ENCODE peak calls at places on chromosome 9, in six cellular contexts. One of them, this sample, is unnamed.

GRCh38 chr9:6552738-6553121 is 92.8 kb downstream of the GLDC start:
- DNase-seq in heart left ventricle: no peak
- DNase-seq in aorta: no peak
- DNase-seq in ovary: no peak
- DNase-seq in neuronal stem cell: no peak
- DNase-seq in adrenal gland: no peak
- DNase-seq in this sample: no peak

GRCh38 chr9:133439337-133439736 is 17.2 kb downstream of the ADAMTS13 start:
- DNase-seq in neuronal stem cell: no peak
- DNase-seq in adrenal gland: no peak
- DNase-seq in aorta: no peak
- DNase-seq in heart left ventricle: no peak
- DNase-seq in ovary: no peak
- DNase-seq in this sample: no peak

GRCh38 chr9:34374905-34375552 is 1.7 kb downstream of the MYORG start:
- DNase-seq in aorta: no peak
- DNase-seq in adrenal gland: no peak
- DNase-seq in ovary: no peak
- DNase-seq in neuronal stem cell: no peak
- DNase-seq in heart left ventricle: no peak
- DNase-seq in this sample: peak; percentile 52

GRCh38 chr9:88828492-88828974 is 162.7 kb upstream of the S1PR3 start:
- DNase-seq in heart left ventricle: no peak
- DNase-seq in ovary: no peak
- DNase-seq in aorta: no peak
- DNase-seq in neuronal stem cell: no peak
- DNase-seq in adrenal gland: peak; percentile 32
- DNase-seq in this sample: no peak

GRCh38 chr9:28801144-28801799 is 1228.0 kb upstream of the C9orf72 start:
- DNase-seq in aorta: no peak
- DNase-seq in neuronal stem cell: no peak
- DNase-seq in ovary: no peak
- DNase-seq in adrenal gland: no peak
- DNase-seq in heart left ventricle: no peak
- DNase-seq in this sample: peak; percentile 7

GRCh38 chr9:135123735-135124134 is 36.3 kb downstream of the OLFM1 start:
- DNase-seq in heart left ventricle: no peak
- DNase-seq in aorta: no peak
- DNase-seq in neuronal stem cell: no peak
- DNase-seq in ovary: no peak
- DNase-seq in adrenal gland: no peak
- DNase-seq in this sample: no peak

GRCh38 chr9:34334916-34335315 is 5.5 kb downstream of the NUDT2 start:
- DNase-seq in aorta: no peak
- DNase-seq in adrenal gland: no peak
- DNase-seq in neuronal stem cell: no peak
- DNase-seq in ovary: no peak
- DNase-seq in heart left ventricle: no peak
- DNase-seq in this sample: no peak

GRCh38 chr9:38421498-38422211 is 2.6 kb downstream of the IGFBPL1 start:
- DNase-seq in heart left ventricle: no peak
- DNase-seq in neuronal stem cell: peak; percentile 80
- DNase-seq in ovary: no peak
- DNase-seq in aorta: no peak
- DNase-seq in adrenal gland: no peak
- DNase-seq in this sample: no peak

GRCh38 chr9:114452219-114453169 is 52.8 kb downstream of the WHRN start:
- DNase-seq in heart left ventricle: no peak
- DNase-seq in ovary: no peak
- DNase-seq in neuronal stem cell: no peak
- DNase-seq in aorta: no peak
- DNase-seq in adrenal gland: peak; percentile 71
- DNase-seq in this sample: no peak

GRCh38 chr9:128113526-128114325 is 13.8 kb downstream of the PTGES2 start:
- DNase-seq in adrenal gland: no peak
- DNase-seq in heart left ventricle: peak; percentile 22
- DNase-seq in ovary: no peak
- DNase-seq in neuronal stem cell: no peak
- DNase-seq in aorta: peak; percentile 41
- DNase-seq in this sample: no peak

GRCh38 chr9:26947736-26948135 is 694 bp upstream of the PLAA start:
- DNase-seq in neuronal stem cell: no peak
- DNase-seq in heart left ventricle: no peak
- DNase-seq in aorta: no peak
- DNase-seq in ovary: no peak
- DNase-seq in adrenal gland: no peak
- DNase-seq in this sample: peak; percentile 16

GRCh38 chr9:133184971-133185370 is 21.3 kb upstream of the GBGT1 start:
- DNase-seq in heart left ventricle: no peak
- DNase-seq in ovary: peak; percentile 58
- DNase-seq in neuronal stem cell: no peak
- DNase-seq in aorta: no peak
- DNase-seq in adrenal gland: peak; percentile 50
- DNase-seq in this sample: peak; percentile 64

GRCh38 chr9:114385412-114386181 is 2.2 kb downstream of the AKNA start:
- DNase-seq in heart left ventricle: peak; percentile 75
- DNase-seq in adrenal gland: peak; percentile 68
- DNase-seq in neuronal stem cell: no peak
- DNase-seq in aorta: peak; percentile 91
- DNase-seq in ovary: peak; percentile 63
- DNase-seq in this sample: peak; percentile 85

GRCh38 chr9:33198163-33198562 is 31.0 kb upstream of the B4GALT1 start:
- DNase-seq in ovary: peak; percentile 38
- DNase-seq in neuronal stem cell: no peak
- DNase-seq in adrenal gland: no peak
- DNase-seq in heart left ventricle: peak; percentile 70
- DNase-seq in aorta: peak; percentile 79
- DNase-seq in this sample: no peak

GRCh38 chr9:17744786-17745185 is 165.9 kb downstream of the SH3GL2 start:
- DNase-seq in adrenal gland: no peak
- DNase-seq in ovary: no peak
- DNase-seq in aorta: no peak
- DNase-seq in heart left ventricle: no peak
- DNase-seq in neuronal stem cell: peak; percentile 53
- DNase-seq in this sample: peak; percentile 67

GRCh38 chr9:19174127-19174921 is 47.0 kb upstream of the PLIN2 start:
- DNase-seq in heart left ventricle: peak; percentile 84
- DNase-seq in ovary: peak; percentile 55
- DNase-seq in neuronal stem cell: peak; percentile 20
- DNase-seq in aorta: peak; percentile 85
- DNase-seq in adrenal gland: peak; percentile 41
- DNase-seq in this sample: peak; percentile 61

GRCh38 chr9:80061940-80062339 is 490.2 kb downstream of the TLE4 start:
- DNase-seq in ovary: no peak
- DNase-seq in heart left ventricle: peak; percentile 28
- DNase-seq in adrenal gland: peak; percentile 20
- DNase-seq in neuronal stem cell: no peak
- DNase-seq in aorta: peak; percentile 48
- DNase-seq in this sample: peak; percentile 97

GRCh38 chr9:128098017-128098935 is 29.3 kb downstream of the PTGES2 start:
- DNase-seq in heart left ventricle: peak; percentile 97
- DNase-seq in adrenal gland: peak; percentile 94
- DNase-seq in ovary: peak; percentile 94
- DNase-seq in neuronal stem cell: peak; percentile 93
- DNase-seq in aorta: peak; percentile 95
- DNase-seq in this sample: peak; percentile 97

GRCh38 chr9:108779506-108779905 is 76.3 kb downstream of the ACTL7B start:
- DNase-seq in heart left ventricle: no peak
- DNase-seq in adrenal gland: no peak
- DNase-seq in ovary: no peak
- DNase-seq in aorta: no peak
- DNase-seq in neuronal stem cell: no peak
- DNase-seq in this sample: peak; percentile 46

GRCh38 chr9:94002316-94003140 is 47.4 kb upstream of the BARX1 start:
- DNase-seq in adrenal gland: peak; percentile 25
- DNase-seq in heart left ventricle: no peak
- DNase-seq in ovary: no peak
- DNase-seq in neuronal stem cell: peak; percentile 69
- DNase-seq in aorta: no peak
- DNase-seq in this sample: peak; percentile 58

GRCh38 chr9:18208166-18209059 is 265.5 kb upstream of the ADAMTSL1 start:
- DNase-seq in adrenal gland: peak; percentile 17
- DNase-seq in aorta: no peak
- DNase-seq in ovary: peak; percentile 17
- DNase-seq in neuronal stem cell: peak; percentile 53
- DNase-seq in heart left ventricle: no peak
- DNase-seq in this sample: peak; percentile 61

DNA sequence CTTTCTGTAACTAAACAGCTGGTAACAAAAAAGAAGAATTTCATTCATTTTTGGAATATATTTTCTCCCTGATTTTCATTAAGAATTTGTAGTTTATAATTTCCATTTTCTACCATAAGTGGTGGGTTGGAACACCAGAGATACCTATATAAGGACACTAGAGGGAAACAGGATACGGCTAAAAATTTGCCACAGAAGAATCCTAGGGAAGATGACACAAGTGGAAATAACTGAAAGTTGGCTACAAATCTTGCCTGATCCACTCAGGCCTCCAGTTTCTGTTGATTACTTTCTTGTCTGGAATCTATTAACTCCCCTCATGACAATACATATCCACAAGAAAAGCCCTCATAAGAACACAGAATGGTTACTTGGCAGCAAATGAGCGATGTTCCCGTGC is 46.8 kb downstream of the FREM1 start:
- DNase-seq in adrenal gland: no peak
- DNase-seq in neuronal stem cell: no peak
- DNase-seq in ovary: no peak
- DNase-seq in aorta: no peak
- DNase-seq in heart left ventricle: no peak
- DNase-seq in this sample: no peak
- H3K27ac ChIP-seq in adrenal gland: no peak overlapping the region
- H3K27ac ChIP-seq in neuronal stem cell: no peak overlapping the region
- H3K27ac ChIP-seq in ovary: no peak overlapping the region
- H3K27ac ChIP-seq in aorta: no peak overlapping the region
- H3K27ac ChIP-seq in heart left ventricle: no peak overlapping the region
- H3K27ac ChIP-seq in this sample: no peak overlapping the region

GRCh38 chr9:86943223-86943870 is 4.0 kb downstream of the GAS1 start:
- DNase-seq in aorta: no peak
- DNase-seq in ovary: no peak
- DNase-seq in adrenal gland: no peak
- DNase-seq in neuronal stem cell: no peak
- DNase-seq in heart left ventricle: no peak
- DNase-seq in this sample: peak; percentile 83
- H3K4me3 ChIP-seq in aorta: no peak overlapping the region
- H3K4me3 ChIP-seq in ovary: peak overlapping the region; percentile 65
- H3K4me3 ChIP-seq in adrenal gland: no peak overlapping the region
- H3K4me3 ChIP-seq in neuronal stem cell: no peak overlapping the region
- H3K4me3 ChIP-seq in heart left ventricle: peak overlapping the region; percentile 1
- H3K4me3 ChIP-seq in this sample: peak overlapping the region; percentile 82

DNA sequence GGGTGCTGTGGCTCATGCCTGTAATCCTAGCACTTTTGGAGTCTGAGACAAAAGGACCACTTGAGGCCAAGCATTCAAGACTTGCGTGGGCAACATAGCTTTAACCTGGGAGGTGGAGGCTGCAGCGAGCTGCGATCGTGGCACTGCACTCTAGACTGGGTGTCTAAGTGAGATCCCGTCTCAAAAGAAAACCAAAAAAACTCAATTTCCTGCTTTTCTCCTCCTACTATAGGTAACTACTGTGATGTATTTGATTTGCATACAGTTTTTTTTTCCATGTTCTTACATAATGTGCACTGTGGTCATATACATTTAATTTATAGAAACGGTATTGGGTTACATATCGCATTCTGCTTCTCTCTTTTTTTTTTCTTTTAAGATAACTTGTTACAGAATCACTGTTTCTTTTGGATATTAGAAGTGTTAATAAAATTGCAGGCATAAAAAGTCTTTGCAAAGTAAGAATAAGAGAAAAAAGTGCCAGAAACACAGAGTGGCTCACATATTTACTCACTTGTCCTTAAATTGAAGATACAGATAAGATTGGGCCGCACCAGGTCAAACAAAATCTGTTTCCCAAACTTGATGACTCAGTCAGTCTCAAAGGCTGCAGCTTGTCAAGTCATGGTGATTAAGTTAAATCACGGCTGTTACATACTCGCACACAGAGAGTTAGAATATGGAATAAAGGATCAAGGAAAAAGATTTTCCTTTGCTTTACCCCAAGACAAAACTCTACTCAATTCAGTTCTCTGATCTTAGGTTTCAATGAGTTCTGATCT is 2.0 kb upstream of the PTGR1 start:
- DNase-seq in adrenal gland: no peak
- DNase-seq in heart left ventricle: no peak
- DNase-seq in neuronal stem cell: no peak
- DNase-seq in ovary: no peak
- DNase-seq in aorta: no peak
- DNase-seq in this sample: peak; percentile 40
- H3K27ac ChIP-seq in adrenal gland: peak overlapping the region; percentile 23
- H3K27ac ChIP-seq in heart left ventricle: no peak overlapping the region
- H3K27ac ChIP-seq in neuronal stem cell: no peak overlapping the region
- H3K27ac ChIP-seq in ovary: no peak overlapping the region
- H3K27ac ChIP-seq in aorta: no peak overlapping the region
- H3K27ac ChIP-seq in this sample: peak overlapping the region; percentile 78

GRCh38 chr9:77021289-77021927 is 2.0 kb downstream of the FOXB2 start:
- DNase-seq in aorta: no peak
- DNase-seq in heart left ventricle: no peak
- DNase-seq in neuronal stem cell: peak; percentile 40
- DNase-seq in adrenal gland: no peak
- DNase-seq in ovary: no peak
- DNase-seq in this sample: no peak

GRCh38 chr9:77023726-77024125 is 4.3 kb downstream of the FOXB2 start:
- DNase-seq in adrenal gland: no peak
- DNase-seq in ovary: no peak
- DNase-seq in aorta: no peak
- DNase-seq in heart left ventricle: no peak
- DNase-seq in neuronal stem cell: no peak
- DNase-seq in this sample: no peak

GRCh38 chr9:77025146-77025545 is 5.7 kb downstream of the FOXB2 start:
- DNase-seq in adrenal gland: no peak
- DNase-seq in ovary: no peak
- DNase-seq in aorta: no peak
- DNase-seq in neuronal stem cell: no peak
- DNase-seq in heart left ventricle: no peak
- DNase-seq in this sample: no peak

GRCh38 chr9:77021928-77022782 is 2.7 kb downstream of the FOXB2 start:
- DNase-seq in aorta: no peak
- DNase-seq in adrenal gland: no peak
- DNase-seq in ovary: no peak
- DNase-seq in heart left ventricle: no peak
- DNase-seq in neuronal stem cell: peak; percentile 11
- DNase-seq in this sample: no peak

DNA sequence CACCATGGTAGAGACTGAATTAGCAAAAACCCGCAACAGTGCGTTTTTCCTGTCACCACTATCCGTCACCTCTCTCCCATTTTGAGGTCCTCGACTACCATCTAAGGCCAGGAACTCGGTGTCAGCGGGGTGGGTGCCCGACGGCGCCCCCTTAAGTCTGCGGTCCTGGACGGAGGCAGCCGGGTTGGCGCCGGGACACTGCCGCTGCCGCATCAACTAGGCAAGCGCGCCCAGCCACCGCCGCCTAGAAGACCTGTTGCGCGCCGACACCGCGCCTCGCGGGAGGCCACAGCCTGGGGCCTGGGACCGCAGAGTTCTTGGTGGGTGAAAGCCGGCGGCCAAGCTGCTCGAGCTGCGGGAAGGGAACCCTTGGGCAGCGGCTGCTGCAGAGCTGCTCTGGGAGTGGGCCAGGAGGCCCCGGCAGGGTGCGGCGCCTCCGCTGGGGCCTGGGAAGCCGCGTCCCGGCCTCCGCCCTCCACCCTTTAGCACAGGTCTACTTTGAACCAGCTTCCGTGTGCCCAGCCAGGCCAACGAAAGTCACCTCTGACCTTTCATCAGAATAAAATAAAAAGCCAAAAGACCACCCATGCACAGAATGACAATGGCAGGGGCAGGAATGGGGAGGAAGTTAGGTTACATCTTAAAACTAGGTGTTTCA is 3.5 kb downstream of the FOXB2 start:
- DNase-seq in ovary: no peak
- DNase-seq in heart left ventricle: no peak
- DNase-seq in aorta: no peak
- DNase-seq in adrenal gland: no peak
- DNase-seq in neuronal stem cell: peak; percentile 49
- DNase-seq in this sample: no peak
- H3K4me3 ChIP-seq in ovary: no peak overlapping the region
- H3K4me3 ChIP-seq in heart left ventricle: no peak overlapping the region
- H3K4me3 ChIP-seq in aorta: no peak overlapping the region
- H3K4me3 ChIP-seq in adrenal gland: no peak overlapping the region
- H3K4me3 ChIP-seq in neuronal stem cell: no peak overlapping the region
- H3K4me3 ChIP-seq in this sample: no peak overlapping the region